ENCODE peak calls at places on chromosome 10, in four cellular contexts. K is upper lobe of right lung, V is dorsolateral prefrontal cortex, B is GM18507. I is an unnamed sample.

GRCh38 chr10:31031205-31031665 is 430 bp downstream of the ZNF438 start:
- DNase-seq in K (no peak), V (no peak), B (no peak), I (no peak)

GRCh38 chr10:75334720-75335119 is 66.8 kb downstream of the ZNF503 start:
- DNase-seq in K (no peak), V (no peak), B (no peak), I (no peak)

GRCh38 chr10:61836888-61837747 is 64.4 kb upstream of the ARID5B start:
- DNase-seq in K (no peak), V (no peak), B (no peak), I (no peak)

GRCh38 chr10:131655101-131655849 is 245.5 kb upstream of the PPP2R2D start:
- DNase-seq in K (peak; percentile 58), V (no peak), B (no peak), I (no peak)

GRCh38 chr10:15430969-15431791 is 60.1 kb upstream of the FAM171A1 start:
- DNase-seq in K (no peak), V (no peak), B (no peak), I (no peak)

GRCh38 chr10:132980426-132981172 is 38.2 kb upstream of the CFAP46 start:
- DNase-seq in K (peak; percentile 71), V (no peak), B (no peak), I (no peak)

GRCh38 chr10:75001715-75002350 is 109.6 kb upstream of the SAMD8 start:
- DNase-seq in K (no peak), V (no peak), B (no peak), I (no peak)

GRCh38 chr10:70585555-70586243 is 16.8 kb downstream of the PRF1 start:
- DNase-seq in K (peak; percentile 52), V (no peak), B (no peak), I (no peak)

GRCh38 chr10:82278401-82279182 is 403.6 kb downstream of the NRG3 start:
- DNase-seq in K (no peak), V (no peak), B (no peak), I (no peak)

GRCh38 chr10:74333174-74333573 is 182.2 kb downstream of the ADK start:
- DNase-seq in K (no peak), V (no peak), B (no peak), I (no peak)

GRCh38 chr10:60960031-60960430 is 16.0 kb upstream of the RHOBTB1 start:
- DNase-seq in K (no peak), V (no peak), B (no peak), I (no peak)

GRCh38 chr10:49539320-49539885 is 482 bp upstream of the ERCC6 start:
- DNase-seq in K (peak; percentile 70), V (no peak), B (no peak), I (no peak)

GRCh38 chr10:107616463-107617131 is 452.1 kb upstream of the SORCS1 start:
- DNase-seq in K (no peak), V (no peak), B (no peak), I (no peak)

I was measured in posterior cingulate gyrus.